ENCODE peak calls at places on chromosomes 5 and 9, in seven cellular contexts. R, X, I, W, N, L and H are unnamed samples.
A peak's percentile ranks its signal among the peaks of the same experiment; 100 is the strongest.

GRCh38 chr5:88889165-88890069 is 6.4 kb upstream of the MEF2C start:
- DNase-seq in R (no peak), X (peak; percentile 79), I (peak; percentile 86), W (no peak), N (peak; percentile 43), L (peak; percentile 46), H (peak; percentile 90)

GRCh38 chr9:12697719-12698118 is 4.5 kb downstream of the TYRP1 start:
- DNase-seq in R (no peak), X (no peak), I (no peak), W (no peak), N (no peak), L (peak; percentile 36), H (no peak)

GRCh38 chr9:18909140-18910018 is 123.6 kb downstream of the SAXO1 start:
- DNase-seq in R (no peak), X (no peak), I (no peak), W (peak; percentile 43), N (no peak), L (no peak), H (peak; percentile 76)

GRCh38 chr9:128265348-128265847 is 10.4 kb downstream of the GOLGA2 start:
- DNase-seq in R (no peak), X (no peak), I (no peak), W (no peak), N (no peak), L (no peak), H (no peak)

GRCh38 chr5:119271758-119272730 is 83.8 kb upstream of the TNFAIP8 start:
- DNase-seq in R (no peak), X (no peak), I (no peak), W (no peak), N (no peak), L (no peak), H (no peak)

GRCh38 chr9:136052991-136053756 is 41.9 kb downstream of the NACC2 start:
- DNase-seq in R (no peak), X (no peak), I (no peak), W (no peak), N (no peak), L (no peak), H (peak; percentile 82)

GRCh38 chr5:39420482-39421145 is 4.2 kb downstream of the DAB2 start:
- DNase-seq in R (no peak), X (peak; percentile 81), I (no peak), W (no peak), N (no peak), L (peak; percentile 86), H (peak; percentile 95)

GRCh38 chr5:170861295-170861854 is 443 bp upstream of the RANBP17 start:
- DNase-seq in R (no peak), X (no peak), I (no peak), W (no peak), N (no peak), L (no peak), H (no peak)

GRCh38 chr9:1267581-1267980 is 217.4 kb downstream of the DMRT2 start:
- DNase-seq in R (no peak), X (no peak), I (no peak), W (no peak), N (no peak), L (no peak), H (no peak)

GRCh38 chr5:79878721-79879336 is 112.2 kb downstream of the MTX3 start:
- DNase-seq in R (no peak), X (no peak), I (peak; percentile 44), W (peak; percentile 48), N (no peak), L (peak; percentile 3), H (no peak)

DNA sequence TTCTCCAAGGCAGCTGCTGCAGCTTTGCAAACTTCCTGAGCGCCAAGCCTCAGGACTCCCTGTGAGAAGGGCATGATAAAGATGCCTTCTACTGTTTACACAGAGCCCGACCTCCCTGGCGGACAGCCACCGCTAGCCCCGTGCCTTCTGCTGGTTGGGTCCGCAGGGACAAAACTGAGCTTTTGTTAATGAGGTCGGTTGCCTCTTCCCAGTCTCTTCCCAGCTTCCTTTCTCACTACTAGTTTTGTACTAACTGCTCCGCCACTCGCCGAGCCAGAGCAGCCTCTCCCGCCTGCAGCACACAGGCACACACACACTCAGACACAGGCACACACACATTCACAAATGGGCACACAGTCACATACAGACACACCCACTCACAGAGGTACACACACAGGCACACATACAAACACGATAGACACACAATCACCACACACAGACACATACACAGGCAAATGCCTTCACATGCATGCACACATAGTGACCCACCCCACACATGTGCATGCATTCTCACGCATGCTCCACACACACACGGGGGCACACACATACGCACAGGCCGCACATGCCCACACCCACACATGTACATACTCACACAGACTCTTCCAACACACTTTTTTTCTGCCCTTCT is at the start of gene FREM1:
- DNase-seq in R (no peak), X (no peak), I (no peak), W (no peak), N (no peak), L (peak; percentile 1), H (peak; percentile 87)
- H3K4me3 ChIP-seq in R (peak within 1 kb of the TSS; percentile 7), X (peak within 1 kb of the TSS; percentile 40), I (no peak within 1 kb of the TSS), W (no peak within 1 kb of the TSS), N (no peak within 1 kb of the TSS), L (no peak within 1 kb of the TSS), H (no peak within 1 kb of the TSS)

DNA sequence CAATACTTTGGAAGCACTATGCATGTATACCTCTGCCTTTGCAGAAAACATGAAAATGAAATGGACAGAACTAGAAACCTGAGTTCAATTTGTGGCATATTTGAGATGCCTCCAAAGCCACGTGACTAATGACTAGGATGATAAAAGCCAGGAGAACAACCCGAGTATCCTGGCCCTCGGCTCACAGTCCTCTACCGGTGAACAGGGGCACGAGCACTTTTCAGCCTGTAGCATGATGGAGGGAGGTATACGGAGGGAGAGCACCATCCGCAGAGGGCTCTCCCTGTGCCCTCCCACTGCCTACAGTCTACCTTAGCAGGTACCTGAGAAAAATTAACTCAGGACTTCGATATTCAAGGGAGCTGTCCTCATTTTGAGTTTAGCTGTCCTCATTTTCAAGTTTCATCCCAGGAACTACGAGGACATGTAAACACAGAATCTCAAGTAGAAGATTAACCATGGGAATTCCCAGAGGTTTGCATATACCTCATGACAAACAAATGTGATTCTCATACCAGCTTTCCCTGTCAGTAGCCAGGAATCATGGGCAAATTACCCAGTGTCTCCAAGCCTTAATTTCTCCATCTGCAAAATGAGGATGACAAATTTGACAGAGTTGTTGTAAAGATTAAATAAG is 249.3 kb downstream of the DNAH5 start:
- DNase-seq in R (no peak), X (no peak), I (no peak), W (no peak), N (no peak), L (no peak), H (no peak)
- TF ChIP-seq CTCF in R (no peak), X (no peak), I (no peak), W (no peak), N (no peak), L (no peak), H (no peak)

GRCh38 chr5:73668017-73668416 is 42.0 kb downstream of the ARHGEF28 start:
- DNase-seq in R (no peak), X (no peak), I (peak; percentile 84), W (no peak), N (no peak), L (no peak), H (no peak)

GRCh38 chr5:73674669-73675004 is 48.6 kb downstream of the ARHGEF28 start:
- DNase-seq in R (no peak), X (no peak), I (no peak), W (no peak), N (no peak), L (no peak), H (no peak)

GRCh38 chr5:73668422-73669116 is 42.6 kb downstream of the ARHGEF28 start:
- DNase-seq in R (no peak), X (no peak), I (peak; percentile 80), W (no peak), N (no peak), L (no peak), H (no peak)

GRCh38 chr5:73673161-73673591 is 47.2 kb downstream of the ARHGEF28 start:
- DNase-seq in R (peak; percentile 56), X (no peak), I (no peak), W (peak; percentile 14), N (no peak), L (peak; percentile 94), H (no peak)

DNA sequence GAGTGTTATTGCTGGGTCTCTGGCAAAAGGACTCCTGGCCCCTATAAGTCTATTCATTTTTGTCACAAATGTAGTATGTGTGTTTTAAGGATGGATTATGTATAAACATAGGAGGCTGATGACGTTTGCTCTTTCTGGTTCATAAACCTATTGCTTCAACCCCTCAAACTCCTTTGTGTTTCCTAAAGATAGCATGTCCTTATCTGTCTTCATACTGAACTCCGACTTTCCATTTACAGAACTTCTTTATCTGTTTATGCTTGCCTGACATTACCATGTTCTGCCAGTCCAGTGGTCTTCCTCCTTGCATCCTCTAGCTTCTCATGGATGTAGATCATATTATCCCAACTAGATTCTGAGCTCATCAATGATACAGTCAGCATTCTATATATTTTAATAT is 46.1 kb downstream of the ARHGEF28 start:
- DNase-seq in R (no peak), X (no peak), I (no peak), W (peak; percentile 26), N (no peak), L (no peak), H (no peak)
- H3K4me3 ChIP-seq in R (no peak overlapping the region), X (no peak overlapping the region), I (no peak overlapping the region), W (no peak overlapping the region), N (no peak overlapping the region), L (no peak overlapping the region), H (no peak overlapping the region)

GRCh38 chr5:140345919-140346347 is 470 bp downstream of the HBEGF start:
- DNase-seq in R (no peak), X (no peak), I (peak; percentile 18), W (peak; percentile 36), N (peak; percentile 57), L (peak; percentile 68), H (no peak)
- TF ChIP-seq CTCF in R (peak; percentile 51), X (peak; percentile 11), I (no peak), W (peak; percentile 41), N (peak; percentile 50), L (peak; percentile 42), H (no peak)

GRCh38 chr9:92059045-92059444 is 56.2 kb downstream of the SPTLC1 start:
- DNase-seq in R (no peak), X (no peak), I (no peak), W (no peak), N (no peak), L (no peak), H (no peak)
- H3K4me3 ChIP-seq in R (no peak overlapping the region), X (no peak overlapping the region), I (no peak overlapping the region), W (no peak overlapping the region), N (no peak overlapping the region), L (no peak overlapping the region), H (no peak overlapping the region)

GRCh38 chr9:129697956-129698757 is 32.7 kb downstream of the PRRX2 start:
- DNase-seq in R (no peak), X (peak; percentile 89), I (no peak), W (no peak), N (no peak), L (no peak), H (peak; percentile 94)
- TF ChIP-seq CTCF in R (no peak), X (no peak), I (no peak), W (no peak), N (no peak), L (no peak), H (no peak)